ENCODE peak calls at places on chromosomes 1 and 21, in six cellular contexts. One of them, this sample, is unnamed.

GRCh38 chr1:112807117-112807516 is 92.0 kb upstream of the PPM1J start:
- DNase-seq in HTR-8/SVneo: no peak
- DNase-seq in NCI-H1092 treated with DMSO at 0.1 percent for 48 hours: no peak
- DNase-seq in upper lobe of right lung: no peak
- DNase-seq in GM04503: no peak
- DNase-seq in osteocyte: no peak
- DNase-seq in this sample: no peak

GRCh38 chr1:206856674-206857464 is 8.6 kb upstream of the IL20 start:
- DNase-seq in upper lobe of right lung: no peak
- DNase-seq in GM04503: no peak
- DNase-seq in osteocyte: no peak
- DNase-seq in HTR-8/SVneo: no peak
- DNase-seq in NCI-H1092 treated with DMSO at 0.1 percent for 48 hours: no peak
- DNase-seq in this sample: no peak

GRCh38 chr1:3115275-3116149 is 46.5 kb downstream of the PRDM16 start:
- DNase-seq in NCI-H1092 treated with DMSO at 0.1 percent for 48 hours: no peak
- DNase-seq in upper lobe of right lung: no peak
- DNase-seq in GM04503: no peak
- DNase-seq in osteocyte: no peak
- DNase-seq in HTR-8/SVneo: no peak
- DNase-seq in this sample: no peak

GRCh38 chr1:2111674-2112035 is 61.4 kb downstream of the PRKCZ start:
- DNase-seq in GM04503: no peak
- DNase-seq in NCI-H1092 treated with DMSO at 0.1 percent for 48 hours: no peak
- DNase-seq in osteocyte: no peak
- DNase-seq in HTR-8/SVneo: no peak
- DNase-seq in upper lobe of right lung: peak
- DNase-seq in this sample: no peak

GRCh38 chr1:229879746-229880145 is 187.3 kb upstream of the GALNT2 start:
- DNase-seq in upper lobe of right lung: no peak
- DNase-seq in NCI-H1092 treated with DMSO at 0.1 percent for 48 hours: no peak
- DNase-seq in osteocyte: no peak
- DNase-seq in HTR-8/SVneo: no peak
- DNase-seq in GM04503: no peak
- DNase-seq in this sample: no peak

GRCh38 chr21:34734696-34735095 is 65.9 kb downstream of the CLIC6 start:
- DNase-seq in osteocyte: no peak
- DNase-seq in NCI-H1092 treated with DMSO at 0.1 percent for 48 hours: no peak
- DNase-seq in upper lobe of right lung: no peak
- DNase-seq in GM04503: no peak
- DNase-seq in HTR-8/SVneo: no peak
- DNase-seq in this sample: no peak

GRCh38 chr21:44880762-44881585 is 7.5 kb upstream of the PTTG1IP start:
- DNase-seq in NCI-H1092 treated with DMSO at 0.1 percent for 48 hours: no peak
- DNase-seq in upper lobe of right lung: peak
- DNase-seq in HTR-8/SVneo: peak
- DNase-seq in GM04503: no peak
- DNase-seq in osteocyte: no peak
- DNase-seq in this sample: no peak

GRCh38 chr1:189606795-189607476 is 870.7 kb downstream of the BRINP3 start:
- DNase-seq in upper lobe of right lung: no peak
- DNase-seq in HTR-8/SVneo: peak
- DNase-seq in NCI-H1092 treated with DMSO at 0.1 percent for 48 hours: no peak
- DNase-seq in GM04503: no peak
- DNase-seq in osteocyte: no peak
- DNase-seq in this sample: no peak

GRCh38 chr1:6592441-6592840 is 10.2 kb downstream of the KLHL21 start:
- DNase-seq in osteocyte: no peak
- DNase-seq in GM04503: no peak
- DNase-seq in HTR-8/SVneo: no peak
- DNase-seq in upper lobe of right lung: no peak
- DNase-seq in NCI-H1092 treated with DMSO at 0.1 percent for 48 hours: no peak
- DNase-seq in this sample: no peak

GRCh38 chr1:167957710-167958109 is 20.8 kb upstream of the MPC2 start:
- DNase-seq in NCI-H1092 treated with DMSO at 0.1 percent for 48 hours: no peak
- DNase-seq in upper lobe of right lung: no peak
- DNase-seq in osteocyte: no peak
- DNase-seq in GM04503: no peak
- DNase-seq in HTR-8/SVneo: no peak
- DNase-seq in this sample: no peak

GRCh38 chr1:36919491-36920145 is 114.7 kb downstream of the GRIK3 start:
- DNase-seq in HTR-8/SVneo: no peak
- DNase-seq in osteocyte: peak
- DNase-seq in NCI-H1092 treated with DMSO at 0.1 percent for 48 hours: no peak
- DNase-seq in upper lobe of right lung: no peak
- DNase-seq in GM04503: no peak
- DNase-seq in this sample: no peak

GRCh38 chr1:232587141-232588008 is 42.6 kb downstream of the SIPA1L2 start:
- DNase-seq in osteocyte: no peak
- DNase-seq in upper lobe of right lung: no peak
- DNase-seq in NCI-H1092 treated with DMSO at 0.1 percent for 48 hours: no peak
- DNase-seq in HTR-8/SVneo: no peak
- DNase-seq in GM04503: no peak
- DNase-seq in this sample: no peak

GRCh38 chr1:110173466-110174117 is 23.3 kb downstream of the SLC6A17 start:
- DNase-seq in upper lobe of right lung: no peak
- DNase-seq in GM04503: no peak
- DNase-seq in HTR-8/SVneo: no peak
- DNase-seq in NCI-H1092 treated with DMSO at 0.1 percent for 48 hours: no peak
- DNase-seq in osteocyte: no peak
- DNase-seq in this sample: no peak

This sample was measured in COR-L47.